ENCODE peak calls at places on chromosomes 7 and 10, in four cellular contexts. D, Q, G and X are unnamed samples.

GRCh38 chr10:51423121-51423452 is 276.3 kb downstream of the CSTF2T start:
- DNase-seq in Q (no peak), D (no peak), G (no peak), X (no peak)

GRCh38 chr7:69739906-69740545 is 141.8 kb downstream of the AUTS2 start:
- DNase-seq in D (no peak), Q (no peak), G (no peak), X (no peak)

GRCh38 chr7:33982425-33982786 is 77.1 kb downstream of the BMPER start:
- DNase-seq in Q (peak; percentile 33), G (no peak), D (no peak), X (no peak)

GRCh38 chr7:124033807-124034753 is 1.2 kb upstream of the TMEM229A start:
- DNase-seq in Q (no peak), D (no peak), G (no peak), X (no peak)

GRCh38 chr10:13340626-13341370 is 7.3 kb downstream of the SEPHS1 start:
- DNase-seq in G (no peak), D (peak; percentile 35), Q (no peak), X (no peak)

GRCh38 chr10:98295401-98295811 is 27.4 kb upstream of the LOXL4 start:
- DNase-seq in Q (no peak), G (no peak), D (no peak), X (no peak)

GRCh38 chr7:37083311-37084096 is 359.2 kb upstream of the AOAH start:
- DNase-seq in G (no peak), D (no peak), Q (no peak), X (no peak)

GRCh38 chr7:129665013-129665401 is 53.5 kb downstream of the NRF1 start:
- DNase-seq in G (no peak), Q (peak; percentile 87), D (no peak), X (no peak)

GRCh38 chr7:77685219-77685618 is 11.0 kb upstream of the RSBN1L start:
- DNase-seq in Q (no peak), D (no peak), G (no peak), X (no peak)

GRCh38 chr10:86596266-86596665 is 58.1 kb upstream of the OPN4 start:
- DNase-seq in G (no peak), D (no peak), Q (no peak), X (no peak)

GRCh38 chr7:66076459-66077329 is 1.1 kb downstream of the ASL start:
- DNase-seq in G (no peak), D (no peak), Q (no peak), X (no peak)

GRCh38 chr10:79443338-79444242 is 1.8 kb downstream of the ZCCHC24 start:
- DNase-seq in G (no peak), Q (no peak), D (no peak), X (no peak)

GRCh38 chr7:23863209-23863798 is 153.3 kb downstream of the STK31 start:
- DNase-seq in D (no peak), Q (peak; percentile 45), G (no peak), X (peak; percentile 7)

GRCh38 chr7:138752568-138753518 is 45.0 kb upstream of the TMEM213 start:
- DNase-seq in G (peak; percentile 75), D (peak; percentile 99), Q (peak; percentile 93), X (no peak)

GRCh38 chr7:85719981-85720963 is 533.4 kb upstream of the SEMA3D start:
- DNase-seq in D (no peak), Q (no peak), G (no peak), X (no peak)

GRCh38 chr7:98877692-98878364 is 504 bp upstream of the TRRAP start:
- DNase-seq in G (no peak), Q (no peak), D (peak; percentile 3), X (no peak)

GRCh38 chr10:2476236-2476814 is 591.0 kb upstream of the PFKP start:
- DNase-seq in Q (no peak), D (no peak), G (no peak), X (no peak)

GRCh38 chr7:150736864-150737263 is 354 bp upstream of the GIMAP5 start:
- DNase-seq in D (no peak), Q (no peak), G (no peak), X (no peak)

GRCh38 chr7:2607122-2607912 is 24.5 kb upstream of the TTYH3 start:
- DNase-seq in G (no peak), D (no peak), Q (no peak), X (no peak)

GRCh38 chr10:14953452-14954000 is 370 bp downstream of the DCLRE1C start:
- DNase-seq in G (no peak), Q (peak; percentile 22), D (no peak), X (no peak)

GRCh38 chr7:70380315-70381027 is 751.5 kb upstream of the GALNT17 start:
- DNase-seq in D (no peak), G (no peak), Q (no peak), X (no peak)

GRCh38 chr10:99403674-99404073 is 26.8 kb downstream of the GOT1 start:
- DNase-seq in D (no peak), Q (no peak), G (no peak), X (no peak)

GRCh38 chr7:98105942-98106544 is 619 bp upstream of the LMTK2 start:
- DNase-seq in Q (no peak), G (no peak), D (no peak), X (no peak)

GRCh38 chr10:86899670-86900276 is 57.6 kb downstream of the MMRN2 start:
- DNase-seq in G (peak; percentile 21), D (peak; percentile 3), Q (peak; percentile 39), X (peak; percentile 1)

GRCh38 chr10:561721-562120 is 127.7 kb downstream of the DIP2C start:
- DNase-seq in D (no peak), Q (no peak), G (no peak), X (no peak)